ENCODE peak calls at places on chromosomes 3 and 15, in nine cellular contexts. One of them, this sample, is unnamed.
A peak's percentile ranks its signal among the peaks of the same experiment; 100 is the strongest.

GRCh38 chr15:95826831-95827230 is 503.7 kb upstream of the NR2F2 start:
- DNase-seq in natural killer cell: no peak
- DNase-seq in NCI-H345: peak; percentile 56
- DNase-seq in cerebellum: no peak
- DNase-seq in activated CD4-positive, alpha-beta T cell treated with anti-CD3 and anti-CD28 coated beads, Interleukin-2, amount 50 U/mL, for 1 hour: no peak
- DNase-seq in iris pigment epithelial cell: no peak
- DNase-seq in AG10803: no peak
- DNase-seq in naive B cell: no peak
- DNase-seq in spleen: no peak
- DNase-seq in this sample: no peak

GRCh38 chr3:172289583-172289982 is 158.7 kb downstream of the GHSR start:
- DNase-seq in natural killer cell: peak; percentile 22
- DNase-seq in cerebellum: no peak
- DNase-seq in naive B cell: no peak
- DNase-seq in NCI-H345: no peak
- DNase-seq in activated CD4-positive, alpha-beta T cell treated with anti-CD3 and anti-CD28 coated beads, Interleukin-2, amount 50 U/mL, for 1 hour: no peak
- DNase-seq in iris pigment epithelial cell: no peak
- DNase-seq in AG10803: no peak
- DNase-seq in spleen: peak; percentile 78
- DNase-seq in this sample: no peak

GRCh38 chr3:40191850-40192448 is 117.6 kb upstream of the EIF1B start:
- DNase-seq in NCI-H345: peak; percentile 20
- DNase-seq in natural killer cell: peak; percentile 48
- DNase-seq in spleen: peak; percentile 80
- DNase-seq in cerebellum: peak; percentile 66
- DNase-seq in AG10803: peak; percentile 43
- DNase-seq in activated CD4-positive, alpha-beta T cell treated with anti-CD3 and anti-CD28 coated beads, Interleukin-2, amount 50 U/mL, for 1 hour: peak; percentile 51
- DNase-seq in naive B cell: peak; percentile 30
- DNase-seq in iris pigment epithelial cell: peak; percentile 52
- DNase-seq in this sample: peak; percentile 69

GRCh38 chr15:85527907-85528306 is 147.5 kb downstream of the AKAP13 start:
- DNase-seq in natural killer cell: no peak
- DNase-seq in cerebellum: no peak
- DNase-seq in NCI-H345: no peak
- DNase-seq in iris pigment epithelial cell: peak; percentile 87
- DNase-seq in naive B cell: no peak
- DNase-seq in AG10803: peak; percentile 95
- DNase-seq in spleen: no peak
- DNase-seq in activated CD4-positive, alpha-beta T cell treated with anti-CD3 and anti-CD28 coated beads, Interleukin-2, amount 50 U/mL, for 1 hour: no peak
- DNase-seq in this sample: peak; percentile 90

GRCh38 chr15:31308185-31308639 is 18.4 kb upstream of the KLF13 start:
- DNase-seq in activated CD4-positive, alpha-beta T cell treated with anti-CD3 and anti-CD28 coated beads, Interleukin-2, amount 50 U/mL, for 1 hour: no peak
- DNase-seq in cerebellum: no peak
- DNase-seq in AG10803: no peak
- DNase-seq in NCI-H345: peak; percentile 72
- DNase-seq in natural killer cell: no peak
- DNase-seq in iris pigment epithelial cell: no peak
- DNase-seq in spleen: no peak
- DNase-seq in naive B cell: no peak
- DNase-seq in this sample: no peak

GRCh38 chr3:98800401-98800800 is 37.3 kb downstream of the ST3GAL6 start:
- DNase-seq in iris pigment epithelial cell: no peak
- DNase-seq in naive B cell: no peak
- DNase-seq in activated CD4-positive, alpha-beta T cell treated with anti-CD3 and anti-CD28 coated beads, Interleukin-2, amount 50 U/mL, for 1 hour: no peak
- DNase-seq in NCI-H345: no peak
- DNase-seq in cerebellum: no peak
- DNase-seq in spleen: no peak
- DNase-seq in AG10803: no peak
- DNase-seq in natural killer cell: no peak
- DNase-seq in this sample: no peak

GRCh38 chr15:78012643-78013077 is 64.9 kb downstream of the TBC1D2B start:
- DNase-seq in iris pigment epithelial cell: peak; percentile 52
- DNase-seq in natural killer cell: no peak
- DNase-seq in AG10803: no peak
- DNase-seq in naive B cell: no peak
- DNase-seq in NCI-H345: no peak
- DNase-seq in cerebellum: no peak
- DNase-seq in spleen: no peak
- DNase-seq in activated CD4-positive, alpha-beta T cell treated with anti-CD3 and anti-CD28 coated beads, Interleukin-2, amount 50 U/mL, for 1 hour: no peak
- DNase-seq in this sample: no peak

GRCh38 chr15:96894669-96895068 is 564.2 kb downstream of the NR2F2 start:
- DNase-seq in natural killer cell: no peak
- DNase-seq in NCI-H345: no peak
- DNase-seq in AG10803: no peak
- DNase-seq in iris pigment epithelial cell: no peak
- DNase-seq in naive B cell: no peak
- DNase-seq in spleen: no peak
- DNase-seq in activated CD4-positive, alpha-beta T cell treated with anti-CD3 and anti-CD28 coated beads, Interleukin-2, amount 50 U/mL, for 1 hour: no peak
- DNase-seq in cerebellum: no peak
- DNase-seq in this sample: no peak

GRCh38 chr3:5103743-5104142 is 18.3 kb upstream of the ARL8B start:
- DNase-seq in NCI-H345: no peak
- DNase-seq in activated CD4-positive, alpha-beta T cell treated with anti-CD3 and anti-CD28 coated beads, Interleukin-2, amount 50 U/mL, for 1 hour: no peak
- DNase-seq in AG10803: no peak
- DNase-seq in iris pigment epithelial cell: no peak
- DNase-seq in natural killer cell: no peak
- DNase-seq in cerebellum: no peak
- DNase-seq in spleen: no peak
- DNase-seq in naive B cell: no peak
- DNase-seq in this sample: no peak

GRCh38 chr3:17672506-17672905 is 69.9 kb downstream of the TBC1D5 start:
- DNase-seq in iris pigment epithelial cell: peak; percentile 7
- DNase-seq in natural killer cell: no peak
- DNase-seq in NCI-H345: no peak
- DNase-seq in activated CD4-positive, alpha-beta T cell treated with anti-CD3 and anti-CD28 coated beads, Interleukin-2, amount 50 U/mL, for 1 hour: no peak
- DNase-seq in cerebellum: no peak
- DNase-seq in spleen: no peak
- DNase-seq in naive B cell: no peak
- DNase-seq in AG10803: peak; percentile 39
- DNase-seq in this sample: peak; percentile 16

GRCh38 chr3:81936817-81937216 is 175.4 kb upstream of the GBE1 start:
- DNase-seq in spleen: no peak
- DNase-seq in cerebellum: no peak
- DNase-seq in iris pigment epithelial cell: no peak
- DNase-seq in NCI-H345: no peak
- DNase-seq in naive B cell: no peak
- DNase-seq in natural killer cell: no peak
- DNase-seq in activated CD4-positive, alpha-beta T cell treated with anti-CD3 and anti-CD28 coated beads, Interleukin-2, amount 50 U/mL, for 1 hour: no peak
- DNase-seq in AG10803: no peak
- DNase-seq in this sample: no peak

GRCh38 chr3:147518465-147518864 is 109.3 kb downstream of the ZIC1 start:
- DNase-seq in cerebellum: no peak
- DNase-seq in activated CD4-positive, alpha-beta T cell treated with anti-CD3 and anti-CD28 coated beads, Interleukin-2, amount 50 U/mL, for 1 hour: no peak
- DNase-seq in spleen: no peak
- DNase-seq in naive B cell: no peak
- DNase-seq in iris pigment epithelial cell: no peak
- DNase-seq in AG10803: no peak
- DNase-seq in natural killer cell: no peak
- DNase-seq in NCI-H345: no peak
- DNase-seq in this sample: no peak

GRCh38 chr3:50616770-50617095 is 218 bp upstream of the MAPKAPK3 start:
- DNase-seq in iris pigment epithelial cell: peak; percentile 78
- DNase-seq in NCI-H345: peak; percentile 85
- DNase-seq in natural killer cell: peak; percentile 95
- DNase-seq in activated CD4-positive, alpha-beta T cell treated with anti-CD3 and anti-CD28 coated beads, Interleukin-2, amount 50 U/mL, for 1 hour: peak; percentile 92
- DNase-seq in AG10803: peak; percentile 81
- DNase-seq in naive B cell: peak; percentile 93
- DNase-seq in spleen: peak; percentile 98
- DNase-seq in cerebellum: peak; percentile 81
- DNase-seq in this sample: peak; percentile 82

GRCh38 chr3:30544811-30545210 is 61.6 kb upstream of the TGFBR2 start:
- DNase-seq in natural killer cell: no peak
- DNase-seq in spleen: no peak
- DNase-seq in cerebellum: no peak
- DNase-seq in iris pigment epithelial cell: peak; percentile 97
- DNase-seq in AG10803: peak; percentile 83
- DNase-seq in activated CD4-positive, alpha-beta T cell treated with anti-CD3 and anti-CD28 coated beads, Interleukin-2, amount 50 U/mL, for 1 hour: no peak
- DNase-seq in NCI-H345: no peak
- DNase-seq in naive B cell: no peak
- DNase-seq in this sample: peak; percentile 79

GRCh38 chr15:65217526-65218482 is 6.5 kb upstream of the CILP start:
- DNase-seq in natural killer cell: no peak
- DNase-seq in iris pigment epithelial cell: no peak
- DNase-seq in AG10803: no peak
- DNase-seq in cerebellum: no peak
- DNase-seq in NCI-H345: no peak
- DNase-seq in activated CD4-positive, alpha-beta T cell treated with anti-CD3 and anti-CD28 coated beads, Interleukin-2, amount 50 U/mL, for 1 hour: no peak
- DNase-seq in spleen: no peak
- DNase-seq in naive B cell: no peak
- DNase-seq in this sample: no peak

GRCh38 chr15:63203451-63204090 is 14.2 kb downstream of the RAB8B start:
- DNase-seq in spleen: no peak
- DNase-seq in AG10803: no peak
- DNase-seq in activated CD4-positive, alpha-beta T cell treated with anti-CD3 and anti-CD28 coated beads, Interleukin-2, amount 50 U/mL, for 1 hour: peak; percentile 19
- DNase-seq in cerebellum: no peak
- DNase-seq in natural killer cell: peak; percentile 63
- DNase-seq in naive B cell: peak; percentile 53
- DNase-seq in NCI-H345: no peak
- DNase-seq in iris pigment epithelial cell: peak; percentile 61
- DNase-seq in this sample: no peak

GRCh38 chr3:100006570-100007271 is 107.6 kb downstream of the FILIP1L start:
- DNase-seq in activated CD4-positive, alpha-beta T cell treated with anti-CD3 and anti-CD28 coated beads, Interleukin-2, amount 50 U/mL, for 1 hour: no peak
- DNase-seq in spleen: no peak
- DNase-seq in cerebellum: no peak
- DNase-seq in NCI-H345: no peak
- DNase-seq in natural killer cell: no peak
- DNase-seq in naive B cell: no peak
- DNase-seq in AG10803: peak; percentile 71
- DNase-seq in iris pigment epithelial cell: peak; percentile 70
- DNase-seq in this sample: peak; percentile 75

GRCh38 chr15:64443747-64444621 is 16.4 kb upstream of the ZNF609 start:
- DNase-seq in cerebellum: peak; percentile 30
- DNase-seq in iris pigment epithelial cell: peak; percentile 93
- DNase-seq in AG10803: peak; percentile 75
- DNase-seq in naive B cell: no peak
- DNase-seq in spleen: no peak
- DNase-seq in activated CD4-positive, alpha-beta T cell treated with anti-CD3 and anti-CD28 coated beads, Interleukin-2, amount 50 U/mL, for 1 hour: no peak
- DNase-seq in NCI-H345: no peak
- DNase-seq in natural killer cell: no peak
- DNase-seq in this sample: peak; percentile 92

GRCh38 chr3:158093526-158093925 is 12.7 kb downstream of the SHOX2 start:
- DNase-seq in natural killer cell: no peak
- DNase-seq in iris pigment epithelial cell: no peak
- DNase-seq in cerebellum: no peak
- DNase-seq in AG10803: no peak
- DNase-seq in spleen: no peak
- DNase-seq in naive B cell: no peak
- DNase-seq in NCI-H345: no peak
- DNase-seq in activated CD4-positive, alpha-beta T cell treated with anti-CD3 and anti-CD28 coated beads, Interleukin-2, amount 50 U/mL, for 1 hour: no peak
- DNase-seq in this sample: no peak

GRCh38 chr3:126932188-126932931 is 50.6 kb upstream of the PLXNA1 start:
- DNase-seq in iris pigment epithelial cell: peak; percentile 77
- DNase-seq in activated CD4-positive, alpha-beta T cell treated with anti-CD3 and anti-CD28 coated beads, Interleukin-2, amount 50 U/mL, for 1 hour: no peak
- DNase-seq in NCI-H345: no peak
- DNase-seq in naive B cell: no peak
- DNase-seq in cerebellum: no peak
- DNase-seq in AG10803: no peak
- DNase-seq in natural killer cell: no peak
- DNase-seq in spleen: peak; percentile 83
- DNase-seq in this sample: peak; percentile 61

GRCh38 chr15:34490421-34491193 is 53.0 kb upstream of the GOLGA8A start:
- DNase-seq in naive B cell: no peak
- DNase-seq in iris pigment epithelial cell: no peak
- DNase-seq in activated CD4-positive, alpha-beta T cell treated with anti-CD3 and anti-CD28 coated beads, Interleukin-2, amount 50 U/mL, for 1 hour: no peak
- DNase-seq in spleen: peak; percentile 59
- DNase-seq in natural killer cell: no peak
- DNase-seq in NCI-H345: no peak
- DNase-seq in AG10803: no peak
- DNase-seq in cerebellum: no peak
- DNase-seq in this sample: no peak

GRCh38 chr3:47636225-47636624 is 57.6 kb upstream of the CSPG5 start:
- DNase-seq in cerebellum: no peak
- DNase-seq in AG10803: peak; percentile 14
- DNase-seq in activated CD4-positive, alpha-beta T cell treated with anti-CD3 and anti-CD28 coated beads, Interleukin-2, amount 50 U/mL, for 1 hour: no peak
- DNase-seq in iris pigment epithelial cell: no peak
- DNase-seq in spleen: no peak
- DNase-seq in naive B cell: no peak
- DNase-seq in NCI-H345: no peak
- DNase-seq in natural killer cell: no peak
- DNase-seq in this sample: no peak

GRCh38 chr3:126546549-126547239 is 12.0 kb downstream of the C3orf22 start:
- DNase-seq in AG10803: no peak
- DNase-seq in natural killer cell: no peak
- DNase-seq in cerebellum: no peak
- DNase-seq in spleen: no peak
- DNase-seq in iris pigment epithelial cell: no peak
- DNase-seq in naive B cell: no peak
- DNase-seq in activated CD4-positive, alpha-beta T cell treated with anti-CD3 and anti-CD28 coated beads, Interleukin-2, amount 50 U/mL, for 1 hour: no peak
- DNase-seq in NCI-H345: no peak
- DNase-seq in this sample: no peak

GRCh38 chr15:91132079-91132478 is 32.0 kb downstream of the SV2B start:
- DNase-seq in AG10803: no peak
- DNase-seq in cerebellum: no peak
- DNase-seq in naive B cell: no peak
- DNase-seq in iris pigment epithelial cell: no peak
- DNase-seq in NCI-H345: no peak
- DNase-seq in spleen: no peak
- DNase-seq in natural killer cell: no peak
- DNase-seq in activated CD4-positive, alpha-beta T cell treated with anti-CD3 and anti-CD28 coated beads, Interleukin-2, amount 50 U/mL, for 1 hour: no peak
- DNase-seq in this sample: no peak

GRCh38 chr15:25391971-25392733 is 46.7 kb downstream of the UBE3A start:
- DNase-seq in cerebellum: no peak
- DNase-seq in AG10803: peak; percentile 91
- DNase-seq in naive B cell: no peak
- DNase-seq in activated CD4-positive, alpha-beta T cell treated with anti-CD3 and anti-CD28 coated beads, Interleukin-2, amount 50 U/mL, for 1 hour: no peak
- DNase-seq in NCI-H345: no peak
- DNase-seq in natural killer cell: no peak
- DNase-seq in spleen: no peak
- DNase-seq in iris pigment epithelial cell: peak; percentile 83
- DNase-seq in this sample: peak; percentile 78

This sample was measured in fibroblast of the aortic adventitia.